ENCODE peak calls at places on chromosomes 1 and 21, in six cellular contexts. I is ovary, L is HEK293T, R is T follicular helper cell, O is astrocyte, Q is left ventricle myocardium inferior. F is an unnamed sample.

GRCh38 chr1:105023719-105024118 is 1274.0 kb downstream of the AMY1C start:
- DNase-seq in Q (no peak), O (no peak), R (no peak), L (no peak), I (no peak), F (no peak)

GRCh38 chr1:6688757-6689156 is 12.9 kb downstream of the DNAJC11 start:
- DNase-seq in O (peak), R (no peak), L (no peak), Q (no peak), I (no peak), F (no peak)

GRCh38 chr1:111801071-111801850 is 45.6 kb downstream of the DDX20 start:
- DNase-seq in L (no peak), I (no peak), O (no peak), Q (peak), R (no peak), F (no peak)

GRCh38 chr1:20105856-20106255 is 13.5 kb downstream of the PLA2G2D start:
- DNase-seq in O (peak), I (no peak), R (no peak), Q (no peak), L (no peak), F (no peak)

GRCh38 chr1:11216074-11216473 is 26.9 kb downstream of the ANGPTL7 start:
- DNase-seq in O (no peak), Q (no peak), R (no peak), I (no peak), L (no peak), F (no peak)

GRCh38 chr1:11882814-11883538 is 24.2 kb upstream of the NPPB start:
- DNase-seq in R (no peak), Q (peak), I (no peak), L (no peak), O (no peak), F (peak)

GRCh38 chr1:42172394-42173133 is 8.0 kb upstream of the GUCA2A start:
- DNase-seq in L (no peak), I (no peak), R (no peak), O (no peak), Q (peak), F (peak)

GRCh38 chr1:110650623-110651022 is 24.1 kb downstream of the KCNA3 start:
- DNase-seq in O (no peak), R (no peak), Q (no peak), L (no peak), I (no peak), F (no peak)

GRCh38 chr21:43602277-43603229 is 56.7 kb downstream of the HSF2BP start:
- DNase-seq in I (no peak), Q (no peak), O (no peak), R (no peak), L (no peak), F (no peak)

GRCh38 chr1:204075116-204075636 is 2.3 kb downstream of the SOX13 start:
- DNase-seq in Q (no peak), L (no peak), O (no peak), R (no peak), I (peak), F (peak)

GRCh38 chr1:77031101-77031662 is 163.9 kb downstream of the ST6GALNAC5 start:
- DNase-seq in L (no peak), Q (no peak), I (no peak), R (no peak), O (peak), F (no peak)

GRCh38 chr21:36156815-36157670 is at the start of gene DOP1B:
- DNase-seq in I (no peak), L (no peak), R (peak), O (no peak), Q (peak), F (peak)

GRCh38 chr1:90262286-90262685 is 267.4 kb downstream of the ZNF326 start:
- DNase-seq in O (no peak), R (no peak), L (no peak), Q (no peak), I (no peak), F (no peak)

GRCh38 chr1:86388777-86389176 is 7.3 kb downstream of the ODF2L start:
- DNase-seq in R (no peak), Q (no peak), I (no peak), O (no peak), L (no peak), F (no peak)

GRCh38 chr1:228393811-228394570 is 12.6 kb downstream of the TRIM11 start:
- DNase-seq in I (no peak), Q (no peak), R (no peak), L (no peak), O (no peak), F (no peak)

GRCh38 chr1:57307382-57307781 is 116.5 kb downstream of the DAB1 start:
- DNase-seq in I (no peak), R (peak), L (peak), Q (peak), O (no peak), F (no peak)

GRCh38 chr1:45047032-45047431 is 35.0 kb downstream of the UROD start:
- DNase-seq in L (no peak), I (no peak), R (no peak), Q (no peak), O (no peak), F (no peak)

GRCh38 chr21:29448766-29449165 is 150.0 kb downstream of the BACH1 start:
- DNase-seq in R (no peak), Q (no peak), L (no peak), I (no peak), O (no peak), F (no peak)

GRCh38 chr1:203309115-203309429 is 3.8 kb downstream of the BTG2 start:
- DNase-seq in Q (no peak), R (no peak), O (no peak), I (no peak), L (no peak), F (no peak)

GRCh38 chr1:71944006-71944405 is 338.3 kb downstream of the NEGR1 start:
- DNase-seq in Q (no peak), L (no peak), I (no peak), R (no peak), O (no peak), F (no peak)

GRCh38 chr1:53415432-53415831 is 43.8 kb upstream of the DMRTB1 start:
- DNase-seq in R (no peak), O (no peak), Q (no peak), I (no peak), L (no peak), F (no peak)

F was measured in testis.